ENCODE peak calls at places on chromosomes 16 and 17, in four cellular contexts. O, X, T and Z are unnamed samples.

GRCh38 chr16:57045694-57046381 is 46.5 kb upstream of the CPNE2 start:
- DNase-seq in O (peak; percentile 64), X (peak; percentile 1), T (peak; percentile 18), Z (no peak)

GRCh38 chr17:76543482-76544122 is 3.8 kb downstream of the PRCD start:
- DNase-seq in O (peak; percentile 64), X (no peak), T (no peak), Z (no peak)

GRCh38 chr16:3999890-4000325 is 116.3 kb downstream of the ADCY9 start:
- DNase-seq in O (no peak), X (no peak), T (no peak), Z (no peak)

GRCh38 chr17:37770631-37771518 is 26.0 kb upstream of the HNF1B start:
- DNase-seq in O (peak; percentile 45), X (peak; percentile 40), T (peak; percentile 64), Z (peak; percentile 47)

GRCh38 chr16:88497561-88498420 is 44.7 kb downstream of the ZFPM1 start:
- DNase-seq in O (no peak), X (no peak), T (no peak), Z (no peak)

GRCh38 chr16:66714659-66715307 is 18.2 kb upstream of the CMTM4 start:
- DNase-seq in O (peak; percentile 46), X (no peak), T (no peak), Z (no peak)

GRCh38 chr17:42881768-42882565 is 18.6 kb upstream of the G6PC1 start:
- DNase-seq in O (no peak), X (no peak), T (no peak), Z (no peak)

GRCh38 chr16:47258874-47259461 is 115.2 kb upstream of the NETO2 start:
- DNase-seq in O (peak; percentile 42), X (no peak), T (peak; percentile 11), Z (peak; percentile 0)

GRCh38 chr16:1678500-1679098 is 520 bp downstream of the JPT2 start:
- DNase-seq in O (no peak), X (no peak), T (peak; percentile 45), Z (peak; percentile 14)

GRCh38 chr17:50520483-50520882 is 12.1 kb upstream of the EPN3 start:
- DNase-seq in O (no peak), X (no peak), T (no peak), Z (no peak)

GRCh38 chr16:89141884-89142267 is 29.7 kb upstream of the CDH15 start:
- DNase-seq in O (no peak), X (no peak), T (no peak), Z (no peak)

GRCh38 chr17:29495011-29495410 is 71.8 kb downstream of the ABHD15 start:
- DNase-seq in O (no peak), X (no peak), T (no peak), Z (no peak)

GRCh38 chr17:4988168-4988567 is 693 bp upstream of the CAMTA2 start:
- DNase-seq in O (no peak), X (no peak), T (no peak), Z (peak; percentile 62)

GRCh38 chr16:18013863-18014262 is 322.7 kb downstream of the NPIPA8 start:
- DNase-seq in O (peak; percentile 20), X (no peak), T (no peak), Z (no peak)